ENCODE peak calls at places on chromosomes 1 and 21, in seven cellular contexts. One of them, this sample, is unnamed.

GRCh38 chr1:206921772-206922265 is at the start of gene FCMR:
- DNase-seq in prostate gland: no peak
- DNase-seq in H1: no peak
- DNase-seq in sigmoid colon: no peak
- DNase-seq in GM23338: no peak
- DNase-seq in Panc1: no peak
- DNase-seq in HCT116: no peak
- DNase-seq in this sample: no peak

GRCh38 chr1:202844935-202845334 is 34.2 kb downstream of the PCAT6 start:
- DNase-seq in prostate gland: no peak
- DNase-seq in H1: no peak
- DNase-seq in sigmoid colon: no peak
- DNase-seq in GM23338: peak
- DNase-seq in Panc1: no peak
- DNase-seq in HCT116: no peak
- DNase-seq in this sample: no peak

GRCh38 chr1:114094303-114094663 is 59.4 kb downstream of the SYT6 start:
- DNase-seq in prostate gland: no peak
- DNase-seq in H1: no peak
- DNase-seq in sigmoid colon: no peak
- DNase-seq in GM23338: no peak
- DNase-seq in Panc1: no peak
- DNase-seq in HCT116: no peak
- DNase-seq in this sample: no peak

GRCh38 chr1:42943166-42943565 is 15.5 kb downstream of the SLC2A1 start:
- DNase-seq in prostate gland: peak
- DNase-seq in H1: no peak
- DNase-seq in sigmoid colon: peak
- DNase-seq in GM23338: no peak
- DNase-seq in Panc1: no peak
- DNase-seq in HCT116: peak
- DNase-seq in this sample: peak

GRCh38 chr1:206896261-206896660 is 982 bp upstream of the IL24 start:
- DNase-seq in prostate gland: no peak
- DNase-seq in H1: no peak
- DNase-seq in sigmoid colon: no peak
- DNase-seq in GM23338: no peak
- DNase-seq in Panc1: no peak
- DNase-seq in HCT116: no peak
- DNase-seq in this sample: no peak

GRCh38 chr1:117670996-117671780 is 65.3 kb downstream of the TENT5C start:
- DNase-seq in prostate gland: no peak
- DNase-seq in H1: no peak
- DNase-seq in sigmoid colon: no peak
- DNase-seq in GM23338: no peak
- DNase-seq in Panc1: no peak
- DNase-seq in HCT116: no peak
- DNase-seq in this sample: no peak

GRCh38 chr1:37448691-37449417 is 25.5 kb upstream of the ZC3H12A start:
- DNase-seq in prostate gland: peak
- DNase-seq in H1: no peak
- DNase-seq in sigmoid colon: no peak
- DNase-seq in GM23338: no peak
- DNase-seq in Panc1: no peak
- DNase-seq in HCT116: no peak
- DNase-seq in this sample: no peak

GRCh38 chr1:14824314-14824915 is 225.9 kb downstream of the KAZN start:
- DNase-seq in prostate gland: no peak
- DNase-seq in H1: no peak
- DNase-seq in sigmoid colon: no peak
- DNase-seq in GM23338: no peak
- DNase-seq in Panc1: no peak
- DNase-seq in HCT116: no peak
- DNase-seq in this sample: no peak

GRCh38 chr1:92817986-92818764 is 13.7 kb upstream of the RPL5 start:
- DNase-seq in prostate gland: no peak
- DNase-seq in H1: no peak
- DNase-seq in sigmoid colon: no peak
- DNase-seq in GM23338: peak
- DNase-seq in Panc1: no peak
- DNase-seq in HCT116: peak
- DNase-seq in this sample: no peak

GRCh38 chr1:51926171-51926812 is 47.8 kb upstream of the NRDC start:
- DNase-seq in prostate gland: no peak
- DNase-seq in H1: no peak
- DNase-seq in sigmoid colon: no peak
- DNase-seq in GM23338: peak
- DNase-seq in Panc1: peak
- DNase-seq in HCT116: no peak
- DNase-seq in this sample: no peak

GRCh38 chr1:194731025-194731424 is 1544.6 kb upstream of the B3GALT2 start:
- DNase-seq in prostate gland: no peak
- DNase-seq in H1: no peak
- DNase-seq in sigmoid colon: no peak
- DNase-seq in GM23338: no peak
- DNase-seq in Panc1: no peak
- DNase-seq in HCT116: no peak
- DNase-seq in this sample: no peak

GRCh38 chr1:64745181-64745985 is 508 bp downstream of the RAVER2 start:
- DNase-seq in prostate gland: peak
- DNase-seq in H1: no peak
- DNase-seq in sigmoid colon: peak
- DNase-seq in GM23338: peak
- DNase-seq in Panc1: no peak
- DNase-seq in HCT116: no peak
- DNase-seq in this sample: peak

GRCh38 chr1:206000641-206001339 is 2.4 kb downstream of the RAB7B start:
- DNase-seq in prostate gland: no peak
- DNase-seq in H1: no peak
- DNase-seq in sigmoid colon: no peak
- DNase-seq in GM23338: no peak
- DNase-seq in Panc1: no peak
- DNase-seq in HCT116: peak
- DNase-seq in this sample: no peak

GRCh38 chr1:174818951-174819350 is 180.8 kb upstream of the CACYBP start:
- DNase-seq in prostate gland: peak
- DNase-seq in H1: no peak
- DNase-seq in sigmoid colon: no peak
- DNase-seq in GM23338: no peak
- DNase-seq in Panc1: no peak
- DNase-seq in HCT116: peak
- DNase-seq in this sample: no peak

GRCh38 chr1:237799762-237800474 is 90.8 kb downstream of the ZP4 start:
- DNase-seq in prostate gland: no peak
- DNase-seq in H1: peak
- DNase-seq in sigmoid colon: no peak
- DNase-seq in GM23338: peak
- DNase-seq in Panc1: no peak
- DNase-seq in HCT116: no peak
- DNase-seq in this sample: no peak

GRCh38 chr1:44025816-44026215 is 5.4 kb downstream of the SLC6A9 start:
- DNase-seq in prostate gland: no peak
- DNase-seq in H1: no peak
- DNase-seq in sigmoid colon: no peak
- DNase-seq in GM23338: no peak
- DNase-seq in Panc1: no peak
- DNase-seq in HCT116: no peak
- DNase-seq in this sample: peak

GRCh38 chr1:14769486-14770274 is 171.2 kb downstream of the KAZN start:
- DNase-seq in prostate gland: no peak
- DNase-seq in H1: no peak
- DNase-seq in sigmoid colon: no peak
- DNase-seq in GM23338: peak
- DNase-seq in Panc1: no peak
- DNase-seq in HCT116: no peak
- DNase-seq in this sample: no peak

GRCh38 chr1:204286841-204287387 is 72.8 kb downstream of the PLEKHA6 start:
- DNase-seq in prostate gland: peak
- DNase-seq in H1: no peak
- DNase-seq in sigmoid colon: no peak
- DNase-seq in GM23338: no peak
- DNase-seq in Panc1: no peak
- DNase-seq in HCT116: no peak
- DNase-seq in this sample: no peak

GRCh38 chr21:21101911-21102310 is 103.7 kb downstream of the NCAM2 start:
- DNase-seq in prostate gland: peak
- DNase-seq in H1: no peak
- DNase-seq in sigmoid colon: no peak
- DNase-seq in GM23338: peak
- DNase-seq in Panc1: no peak
- DNase-seq in HCT116: no peak
- DNase-seq in this sample: no peak

GRCh38 chr21:38909109-38909508 is 103.4 kb downstream of the ETS2 start:
- DNase-seq in prostate gland: no peak
- DNase-seq in H1: no peak
- DNase-seq in sigmoid colon: no peak
- DNase-seq in GM23338: no peak
- DNase-seq in Panc1: no peak
- DNase-seq in HCT116: no peak
- DNase-seq in this sample: no peak

GRCh38 chr1:192803501-192803900 is 5.3 kb upstream of the RGS2 start:
- DNase-seq in prostate gland: no peak
- DNase-seq in H1: no peak
- DNase-seq in sigmoid colon: no peak
- DNase-seq in GM23338: no peak
- DNase-seq in Panc1: no peak
- DNase-seq in HCT116: no peak
- DNase-seq in this sample: no peak

DNA sequence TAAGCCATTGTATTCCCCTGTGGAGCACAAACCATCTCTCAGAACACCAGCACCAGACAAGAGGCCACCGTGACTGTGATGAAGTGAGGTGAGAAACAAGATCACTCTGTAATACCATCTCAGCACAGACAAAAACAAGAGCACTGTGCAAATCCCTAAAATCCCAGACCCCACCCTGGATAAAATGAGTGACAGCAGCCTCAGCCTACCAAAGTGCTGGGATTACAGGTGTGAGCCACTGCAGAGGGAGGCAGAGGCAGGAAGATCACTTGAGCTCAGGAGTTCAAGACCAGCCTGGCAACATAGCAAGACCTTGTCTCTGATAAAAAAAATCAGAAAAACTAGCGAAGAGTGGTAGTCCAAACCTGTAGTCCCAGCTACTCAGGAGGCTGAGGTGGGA is 23.4 kb downstream of the SLC30A10 start:
- DNase-seq in prostate gland: no peak
- DNase-seq in H1: no peak
- DNase-seq in sigmoid colon: no peak
- DNase-seq in GM23338: no peak
- DNase-seq in Panc1: no peak
- DNase-seq in HCT116: no peak
- DNase-seq in this sample: no peak
- TF ChIP-seq POLR2AphosphoS5 in prostate gland: no peak
- TF ChIP-seq POLR2AphosphoS5 in H1: no peak
- TF ChIP-seq POLR2AphosphoS5 in sigmoid colon: no peak
- TF ChIP-seq POLR2AphosphoS5 in GM23338: no peak
- TF ChIP-seq POLR2AphosphoS5 in Panc1: no peak
- TF ChIP-seq POLR2AphosphoS5 in HCT116: no peak
- TF ChIP-seq POLR2AphosphoS5 in this sample: no peak

DNA sequence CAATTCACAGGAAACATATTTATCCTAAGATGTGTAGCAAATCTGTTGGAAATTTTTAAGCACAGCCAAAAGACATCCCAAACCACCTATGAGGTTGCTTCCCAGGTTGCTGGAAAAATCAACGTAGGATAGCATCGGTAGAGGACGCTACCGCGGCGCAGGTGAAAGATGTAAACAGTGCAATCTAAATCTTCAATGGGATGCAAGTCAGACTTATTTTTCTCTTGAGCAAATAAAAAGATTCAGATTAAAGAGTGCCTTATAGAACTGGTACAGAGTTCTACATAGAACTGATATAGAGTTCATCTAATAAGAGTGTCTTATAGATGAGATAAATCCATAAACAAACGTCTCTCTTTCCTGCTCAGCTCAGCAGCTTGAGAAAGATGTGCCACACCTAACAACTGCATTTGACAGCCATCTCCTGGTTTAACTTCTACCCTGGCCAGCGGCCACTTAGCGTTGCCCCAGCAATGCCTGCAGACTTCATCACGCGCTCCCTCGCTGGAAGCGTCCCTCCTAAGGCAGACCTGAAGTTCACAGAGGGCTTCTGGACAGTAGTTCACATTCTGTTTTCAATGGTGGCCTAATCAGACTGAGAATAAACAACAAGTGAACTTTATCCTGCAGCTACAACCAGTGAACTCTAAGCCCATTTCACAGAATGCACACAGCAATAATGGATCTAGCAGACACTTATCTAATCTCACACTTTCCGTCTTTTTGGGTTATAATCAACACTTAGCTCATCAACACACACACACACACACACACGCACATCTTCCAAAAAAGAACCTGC is 164.5 kb downstream of the TOMM20 start:
- DNase-seq in prostate gland: no peak
- DNase-seq in H1: no peak
- DNase-seq in sigmoid colon: peak
- DNase-seq in GM23338: no peak
- DNase-seq in Panc1: no peak
- DNase-seq in HCT116: no peak
- DNase-seq in this sample: no peak
- TF ChIP-seq POLR2AphosphoS5 in prostate gland: no peak
- TF ChIP-seq POLR2AphosphoS5 in H1: no peak
- TF ChIP-seq POLR2AphosphoS5 in sigmoid colon: no peak
- TF ChIP-seq POLR2AphosphoS5 in GM23338: no peak
- TF ChIP-seq POLR2AphosphoS5 in Panc1: no peak
- TF ChIP-seq POLR2AphosphoS5 in HCT116: no peak
- TF ChIP-seq POLR2AphosphoS5 in this sample: no peak

GRCh38 chr1:8702121-8702520 is 115.3 kb downstream of the RERE start:
- DNase-seq in prostate gland: peak
- DNase-seq in H1: no peak
- DNase-seq in sigmoid colon: no peak
- DNase-seq in GM23338: peak
- DNase-seq in Panc1: no peak
- DNase-seq in HCT116: no peak
- DNase-seq in this sample: no peak
- TF ChIP-seq POLR2AphosphoS5 in prostate gland: peak
- TF ChIP-seq POLR2AphosphoS5 in H1: peak
- TF ChIP-seq POLR2AphosphoS5 in sigmoid colon: no peak
- TF ChIP-seq POLR2AphosphoS5 in GM23338: peak
- TF ChIP-seq POLR2AphosphoS5 in Panc1: peak
- TF ChIP-seq POLR2AphosphoS5 in HCT116: no peak
- TF ChIP-seq POLR2AphosphoS5 in this sample: no peak

GRCh38 chr1:155978973-155979429 is 654 bp upstream of the ARHGEF2 start:
- DNase-seq in prostate gland: no peak
- DNase-seq in H1: no peak
- DNase-seq in sigmoid colon: peak
- DNase-seq in GM23338: no peak
- DNase-seq in Panc1: no peak
- DNase-seq in HCT116: no peak
- DNase-seq in this sample: peak

GRCh38 chr1:155976913-155977606 is 1.3 kb downstream of the ARHGEF2 start:
- DNase-seq in prostate gland: no peak
- DNase-seq in H1: no peak
- DNase-seq in sigmoid colon: no peak
- DNase-seq in GM23338: no peak
- DNase-seq in Panc1: no peak
- DNase-seq in HCT116: no peak
- DNase-seq in this sample: peak

GRCh38 chr1:155977607-155978324 is 581 bp downstream of the ARHGEF2 start:
- DNase-seq in prostate gland: peak
- DNase-seq in H1: no peak
- DNase-seq in sigmoid colon: peak
- DNase-seq in GM23338: peak
- DNase-seq in Panc1: no peak
- DNase-seq in HCT116: no peak
- DNase-seq in this sample: no peak

GRCh38 chr1:155979525-155980343 is 1.4 kb upstream of the ARHGEF2 start:
- DNase-seq in prostate gland: no peak
- DNase-seq in H1: no peak
- DNase-seq in sigmoid colon: no peak
- DNase-seq in GM23338: no peak
- DNase-seq in Panc1: no peak
- DNase-seq in HCT116: no peak
- DNase-seq in this sample: peak

GRCh38 chr1:155978325-155978972 is at the start of gene ARHGEF2:
- DNase-seq in prostate gland: peak
- DNase-seq in H1: peak
- DNase-seq in sigmoid colon: peak
- DNase-seq in GM23338: peak
- DNase-seq in Panc1: no peak
- DNase-seq in HCT116: no peak
- DNase-seq in this sample: peak
- TF ChIP-seq POLR2AphosphoS5 in prostate gland: peak
- TF ChIP-seq POLR2AphosphoS5 in H1: peak
- TF ChIP-seq POLR2AphosphoS5 in sigmoid colon: peak
- TF ChIP-seq POLR2AphosphoS5 in GM23338: peak
- TF ChIP-seq POLR2AphosphoS5 in Panc1: peak
- TF ChIP-seq POLR2AphosphoS5 in HCT116: peak
- TF ChIP-seq POLR2AphosphoS5 in this sample: peak

This sample was measured in spleen.